ENCODE peak calls at places on chromosomes 7 and 10, in six cellular contexts. F is SK-N-SH, I is GM23338, J is H9, E is neuronal stem cell, Y is suprapubic skin. N is an unnamed sample.

GRCh38 chr7:135759537-135759936 is 10.9 kb upstream of the FAM180A start:
- DNase-seq in F (no peak), I (no peak), J (no peak), E (no peak), Y (no peak), N (no peak)

GRCh38 chr10:89869180-89869579 is 167.8 kb downstream of the KIF20B start:
- DNase-seq in F (no peak), I (no peak), J (no peak), E (no peak), Y (no peak), N (peak; percentile 9)

GRCh38 chr7:1492221-1492620 is 12.0 kb downstream of the INTS1 start:
- DNase-seq in F (no peak), I (no peak), J (no peak), E (no peak), Y (no peak), N (no peak)

GRCh38 chr7:30903146-30903545 is 8.5 kb upstream of the AQP1 start:
- DNase-seq in F (no peak), I (no peak), J (no peak), E (no peak), Y (no peak), N (no peak)

GRCh38 chr10:88953662-88954061 is 1.1 kb upstream of the ACTA2 start:
- DNase-seq in F (no peak), I (no peak), J (no peak), E (no peak), Y (no peak), N (no peak)

GRCh38 chr10:103077491-103078308 is 115.4 kb downstream of the NT5C2 start:
- DNase-seq in F (no peak), I (peak; percentile 30), J (no peak), E (no peak), Y (no peak), N (no peak)

GRCh38 chr10:60044221-60044620 is 137.9 kb upstream of the CCDC6 start:
- DNase-seq in F (no peak), I (no peak), J (no peak), E (no peak), Y (no peak), N (no peak)

GRCh38 chr10:49208996-49209395 is 20.8 kb upstream of the TMEM273 start:
- DNase-seq in F (no peak), I (no peak), J (no peak), E (no peak), Y (no peak), N (no peak)

GRCh38 chr7:82234457-82235049 is 209.0 kb downstream of the CACNA2D1 start:
- DNase-seq in F (peak; percentile 22), I (peak; percentile 74), J (no peak), E (peak; percentile 23), Y (no peak), N (peak; percentile 78)

GRCh38 chr7:140261522-140261921 is 84.7 kb upstream of the KDM7A start:
- DNase-seq in F (no peak), I (no peak), J (no peak), E (no peak), Y (no peak), N (no peak)

GRCh38 chr10:100824886-100825285 is 79.5 kb downstream of the PAX2 start:
- DNase-seq in F (no peak), I (no peak), J (no peak), E (no peak), Y (no peak), N (no peak)

GRCh38 chr10:58322072-58322834 is 12.6 kb upstream of the UBE2D1 start:
- DNase-seq in F (no peak), I (no peak), J (no peak), E (no peak), Y (no peak), N (peak; percentile 50)

GRCh38 chr7:8597565-8597964 is 164.2 kb downstream of the NXPH1 start:
- DNase-seq in F (no peak), I (no peak), J (no peak), E (no peak), Y (no peak), N (no peak)

GRCh38 chr10:28566458-28566857 is 33.5 kb downstream of the WAC start:
- DNase-seq in F (no peak), I (no peak), J (no peak), E (no peak), Y (no peak), N (no peak)

GRCh38 chr10:47379901-47380300 is 4.2 kb downstream of the ZNF488 start:
- DNase-seq in F (peak; percentile 8), I (no peak), J (peak; percentile 14), E (no peak), Y (peak; percentile 47), N (no peak)

GRCh38 chr7:30285067-30285530 is 702 bp downstream of the ZNRF2 start:
- DNase-seq in F (peak; percentile 74), I (peak; percentile 46), J (no peak), E (no peak), Y (no peak), N (peak; percentile 49)

GRCh38 chr7:129005186-129005585 is 49.7 kb downstream of the TNPO3 start:
- DNase-seq in F (no peak), I (no peak), J (no peak), E (no peak), Y (no peak), N (no peak)

GRCh38 chr7:115038158-115038557 is 116.3 kb downstream of the MDFIC start:
- DNase-seq in F (no peak), I (no peak), J (no peak), E (no peak), Y (no peak), N (no peak)

GRCh38 chr10:114391599-114391998 is 12.7 kb downstream of the AFAP1L2 start:
- DNase-seq in F (no peak), I (no peak), J (no peak), E (no peak), Y (no peak), N (no peak)

GRCh38 chr10:82438277-82438676 is 563.3 kb downstream of the NRG3 start:
- DNase-seq in F (no peak), I (no peak), J (no peak), E (no peak), Y (no peak), N (no peak)

GRCh38 chr7:44393238-44394111 is 68.1 kb upstream of the CAMK2B start:
- DNase-seq in F (no peak), I (no peak), J (peak; percentile 12), E (no peak), Y (no peak), N (no peak)

GRCh38 chr7:141003172-141004080 is 11.3 kb downstream of the MRPS33 start:
- DNase-seq in F (no peak), I (no peak), J (no peak), E (no peak), Y (no peak), N (no peak)

GRCh38 chr7:76354981-76355730 is 3.6 kb downstream of the YWHAG start:
- DNase-seq in F (no peak), I (no peak), J (no peak), E (no peak), Y (no peak), N (no peak)

GRCh38 chr7:100563809-100564400 is 9.8 kb downstream of the SAP25 start:
- DNase-seq in F (peak; percentile 95), I (peak; percentile 96), J (peak; percentile 87), E (peak; percentile 74), Y (peak; percentile 90), N (peak; percentile 80)

GRCh38 chr7:100567045-100567730 is 6.5 kb downstream of the SAP25 start:
- DNase-seq in F (no peak), I (no peak), J (peak; percentile 38), E (no peak), Y (no peak), N (no peak)

GRCh38 chr7:100563100-100563564 is 10.6 kb downstream of the SAP25 start:
- DNase-seq in F (no peak), I (no peak), J (no peak), E (no peak), Y (no peak), N (no peak)

GRCh38 chr7:100566018-100566531 is 7.6 kb downstream of the SAP25 start:
- DNase-seq in F (peak; percentile 28), I (no peak), J (no peak), E (no peak), Y (no peak), N (no peak)

GRCh38 chr7:100565133-100565571 is 8.5 kb downstream of the SAP25 start:
- DNase-seq in F (peak; percentile 26), I (no peak), J (no peak), E (no peak), Y (no peak), N (no peak)
- H3K4me1 ChIP-seq in F (peaks cover 34% of the 10 kb centered on the region), I (peaks cover 13% of the 10 kb centered on the region), J (peaks cover 4% of the 10 kb centered on the region), E (peaks cover 33% of the 10 kb centered on the region), Y (peaks cover 12% of the 10 kb centered on the region), N (peaks cover 12% of the 10 kb centered on the region)

GRCh38 chr10:11604742-11605650 is 6.5 kb downstream of the USP6NL start:
- DNase-seq in F (no peak), I (no peak), J (no peak), E (no peak), Y (no peak), N (no peak)
- H3K4me1 ChIP-seq in F (peaks cover 6% of the 10 kb centered on the region), I (peaks cover 59% of the 10 kb centered on the region), J (peaks cover 13% of the 10 kb centered on the region), E (peaks cover 7% of the 10 kb centered on the region), Y (peaks cover 9% of the 10 kb centered on the region), N (peaks cover 54% of the 10 kb centered on the region)

DNA sequence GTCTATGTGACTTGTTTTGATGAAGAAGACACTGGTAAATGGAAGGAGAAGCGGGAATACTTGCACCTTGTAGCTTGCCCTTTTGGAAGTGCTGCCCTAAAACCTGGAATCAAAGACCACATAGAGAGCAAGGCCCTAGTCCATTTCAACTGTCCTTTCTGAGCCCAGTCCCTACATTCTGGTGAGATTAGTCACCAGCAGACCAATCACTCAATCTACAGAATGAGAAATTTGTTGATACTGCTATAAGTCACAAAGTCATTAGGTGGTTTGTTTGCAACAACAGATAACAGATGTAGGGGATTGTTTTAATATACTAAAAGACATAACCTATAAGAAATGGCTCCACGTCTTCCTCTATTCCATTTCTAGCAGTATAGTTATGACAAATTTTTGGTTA is 33.6 kb downstream of the WASL start:
- DNase-seq in F (no peak), I (no peak), J (no peak), E (no peak), Y (no peak), N (no peak)
- H3K4me1 ChIP-seq in F (peaks cover 16% of the 10 kb centered on the region), I (peaks cover 20% of the 10 kb centered on the region), J (peaks cover 3% of the 10 kb centered on the region), E (peaks cover 2% of the 10 kb centered on the region), Y (peaks cover 16% of the 10 kb centered on the region), N (peaks cover 25% of the 10 kb centered on the region)

GRCh38 chr10:33315891-33316290 is 18.6 kb downstream of the NRP1 start:
- DNase-seq in F (no peak), I (no peak), J (no peak), E (no peak), Y (no peak), N (no peak)

GRCh38 chr10:33321516-33321915 is 13.0 kb downstream of the NRP1 start:
- DNase-seq in F (no peak), I (no peak), J (no peak), E (no peak), Y (no peak), N (no peak)

GRCh38 chr10:33325929-33326328 is 8.5 kb downstream of the NRP1 start:
- DNase-seq in F (no peak), I (no peak), J (no peak), E (no peak), Y (no peak), N (peak; percentile 85)

GRCh38 chr10:33314788-33315561 is 19.5 kb downstream of the NRP1 start:
- DNase-seq in F (no peak), I (no peak), J (no peak), E (no peak), Y (no peak), N (peak; percentile 95)

DNA sequence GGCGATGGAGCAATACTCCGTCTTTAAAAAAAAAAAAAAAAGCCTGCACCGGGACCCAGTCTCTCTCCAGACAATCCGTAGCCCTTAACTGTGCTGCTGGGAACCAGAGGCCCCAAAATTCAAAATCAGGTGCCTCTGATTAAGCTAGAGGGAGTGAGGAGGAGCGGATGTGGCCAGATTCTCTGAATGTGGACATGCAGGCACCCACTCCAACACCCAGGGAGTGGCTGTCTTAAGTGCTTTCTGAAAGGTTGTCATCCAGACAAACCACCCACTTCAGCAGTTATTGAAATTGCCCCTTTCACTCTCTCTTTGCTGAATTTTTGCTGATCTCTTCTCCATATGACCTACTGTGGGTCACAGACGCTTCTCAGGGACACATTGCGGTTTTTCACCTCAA is 14.2 kb downstream of the NRP1 start:
- DNase-seq in F (no peak), I (no peak), J (no peak), E (no peak), Y (no peak), N (no peak)
- H3K4me1 ChIP-seq in F (peaks cover 2% of the 10 kb centered on the region), I (peaks cover 6% of the 10 kb centered on the region), J (no peaks in the 10 kb centered on the region), E (no peaks in the 10 kb centered on the region), Y (peaks cover 15% of the 10 kb centered on the region), N (peaks cover 39% of the 10 kb centered on the region)